ENCODE peak calls at places on chromosomes 3 and 15, in nine cellular contexts. K, J, C, Q, S, I, U, D and B are unnamed samples.

GRCh38 chr3:79019137-79019923 is 748.5 kb downstream of the ROBO1 start:
- DNase-seq in K (peak), J (peak), C (peak), Q (no peak), S (peak), I (peak), U (peak), D (peak), B (peak)

GRCh38 chr15:100663066-100663465 is 60.7 kb downstream of the ASB7 start:
- DNase-seq in K (no peak), J (no peak), C (no peak), Q (no peak), S (peak), I (no peak), U (no peak), D (no peak), B (no peak)

GRCh38 chr15:75228787-75229186 is 27.1 kb downstream of the C15orf39 start:
- DNase-seq in K (no peak), J (no peak), C (no peak), Q (no peak), S (no peak), I (no peak), U (no peak), D (no peak), B (no peak)

GRCh38 chr15:27617013-27617412 is 482.1 kb downstream of the OCA2 start:
- DNase-seq in K (no peak), J (no peak), C (no peak), Q (no peak), S (no peak), I (no peak), U (no peak), D (no peak), B (no peak)

GRCh38 chr15:28931828-28932227 is 46.1 kb downstream of the APBA2 start:
- DNase-seq in K (no peak), J (no peak), C (no peak), Q (no peak), S (no peak), I (no peak), U (no peak), D (no peak), B (no peak)

GRCh38 chr3:48426944-48427629 is 2.8 kb downstream of the PLXNB1 start:
- DNase-seq in K (no peak), J (no peak), C (no peak), Q (no peak), S (peak), I (no peak), U (no peak), D (no peak), B (no peak)

GRCh38 chr3:46461971-46462910 is 2.5 kb downstream of the LTF start:
- DNase-seq in K (no peak), J (no peak), C (no peak), Q (no peak), S (peak), I (peak), U (no peak), D (no peak), B (no peak)

GRCh38 chr3:195271116-195271858 is at the start of gene XXYLT1:
- DNase-seq in K (peak), J (peak), C (peak), Q (peak), S (peak), I (peak), U (peak), D (peak), B (peak)

GRCh38 chr3:170740726-170741591 is 129.0 kb downstream of the RPL22L1 start:
- DNase-seq in K (no peak), J (peak), C (no peak), Q (no peak), S (peak), I (peak), U (peak), D (no peak), B (no peak)

GRCh38 chr15:60343221-60343970 is 54.4 kb downstream of the ANXA2 start:
- DNase-seq in K (no peak), J (no peak), C (no peak), Q (no peak), S (peak), I (peak), U (no peak), D (no peak), B (no peak)

GRCh38 chr15:63513728-63514127 is 9.3 kb downstream of the USP3 start:
- DNase-seq in K (no peak), J (no peak), C (no peak), Q (no peak), S (no peak), I (no peak), U (no peak), D (no peak), B (no peak)

GRCh38 chr15:29452881-29453731 is 183.5 kb upstream of the NSMCE3 start:
- DNase-seq in K (no peak), J (no peak), C (no peak), Q (no peak), S (no peak), I (no peak), U (no peak), D (no peak), B (no peak)

GRCh38 chr3:79844176-79844575 is 76.4 kb upstream of the ROBO1 start:
- DNase-seq in K (no peak), J (no peak), C (no peak), Q (no peak), S (no peak), I (no peak), U (no peak), D (no peak), B (no peak)

GRCh38 chr15:60021589-60022378 is 17.7 kb downstream of the FOXB1 start:
- DNase-seq in K (no peak), J (peak), C (no peak), Q (no peak), S (no peak), I (peak), U (no peak), D (no peak), B (no peak)

GRCh38 chr3:145798691-145799550 is 362.1 kb downstream of the PLOD2 start:
- DNase-seq in K (no peak), J (no peak), C (no peak), Q (no peak), S (no peak), I (no peak), U (no peak), D (no peak), B (no peak)

GRCh38 chr3:76365284-76365683 is 579.9 kb upstream of the ZNF717 start:
- DNase-seq in K (no peak), J (no peak), C (no peak), Q (no peak), S (peak), I (no peak), U (no peak), D (no peak), B (no peak)
- H3K4me3 ChIP-seq in K (no peak), J (no peak), C (no peak), Q (no peak), S (no peak), I (no peak), U (no peak), D (no peak), B (no peak)

GRCh38 chr3:122973893-122974615 is 53.5 kb downstream of the SEMA5B start:
- DNase-seq in K (no peak), J (no peak), C (peak), Q (no peak), S (no peak), I (no peak), U (peak), D (no peak), B (no peak)

GRCh38 chr3:122975924-122976293 is 51.7 kb downstream of the SEMA5B start:
- DNase-seq in K (no peak), J (no peak), C (no peak), Q (no peak), S (no peak), I (no peak), U (no peak), D (peak), B (no peak)

GRCh38 chr3:122975163-122975923 is 52.2 kb downstream of the SEMA5B start:
- DNase-seq in K (no peak), J (peak), C (peak), Q (no peak), S (peak), I (peak), U (peak), D (peak), B (no peak)

GRCh38 chr3:122977645-122978466 is 49.7 kb downstream of the SEMA5B start:
- DNase-seq in K (peak), J (peak), C (peak), Q (no peak), S (peak), I (peak), U (peak), D (no peak), B (no peak)

DNA sequence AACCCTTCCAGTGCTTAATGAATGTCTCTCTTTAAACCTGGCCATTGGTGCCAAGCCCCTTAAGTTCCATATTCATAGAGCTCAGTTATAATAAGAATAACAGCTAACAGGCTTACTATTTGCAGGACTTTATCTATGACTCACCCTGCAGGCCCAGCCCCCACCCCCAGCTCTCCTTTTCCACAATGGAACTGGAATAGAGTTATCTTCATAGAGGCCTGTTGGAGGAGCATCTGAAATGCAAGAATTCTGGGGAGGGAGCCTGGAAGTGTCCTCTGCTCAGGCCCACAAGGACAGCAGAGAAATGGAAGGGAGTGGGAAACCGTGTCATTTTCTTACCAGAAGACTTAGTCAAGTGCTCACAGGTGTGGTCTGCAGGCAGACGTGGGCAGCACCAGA is 52.8 kb downstream of the SEMA5B start:
- DNase-seq in K (no peak), J (peak), C (peak), Q (no peak), S (peak), I (peak), U (peak), D (no peak), B (no peak)
- H3K27ac ChIP-seq in K (no peak), J (peak), C (peak), Q (no peak), S (no peak), I (no peak), U (peak), D (peak), B (no peak)

GRCh38 chr3:63413523-63413922 is 135.4 kb downstream of the SYNPR start:
- DNase-seq in K (no peak), J (no peak), C (no peak), Q (no peak), S (no peak), I (no peak), U (no peak), D (no peak), B (no peak)
- H3K4me3 ChIP-seq in K (no peak), J (no peak), C (no peak), Q (no peak), S (no peak), I (no peak), U (no peak), D (no peak), B (no peak)

GRCh38 chr3:39207361-39208192 is 15.2 kb upstream of the XIRP1 start:
- DNase-seq in K (no peak), J (no peak), C (no peak), Q (no peak), S (no peak), I (no peak), U (no peak), D (no peak), B (no peak)
- H3K27ac ChIP-seq in K (no peak), J (no peak), C (peak), Q (no peak), S (no peak), I (no peak), U (peak), D (no peak), B (no peak)

GRCh38 chr3:87311309-87311708 is 34.9 kb upstream of the POU1F1 start:
- DNase-seq in K (no peak), J (no peak), C (no peak), Q (no peak), S (peak), I (peak), U (no peak), D (no peak), B (no peak)
- H3K4me3 ChIP-seq in K (no peak), J (no peak), C (no peak), Q (no peak), S (no peak), I (no peak), U (no peak), D (no peak), B (no peak)

DNA sequence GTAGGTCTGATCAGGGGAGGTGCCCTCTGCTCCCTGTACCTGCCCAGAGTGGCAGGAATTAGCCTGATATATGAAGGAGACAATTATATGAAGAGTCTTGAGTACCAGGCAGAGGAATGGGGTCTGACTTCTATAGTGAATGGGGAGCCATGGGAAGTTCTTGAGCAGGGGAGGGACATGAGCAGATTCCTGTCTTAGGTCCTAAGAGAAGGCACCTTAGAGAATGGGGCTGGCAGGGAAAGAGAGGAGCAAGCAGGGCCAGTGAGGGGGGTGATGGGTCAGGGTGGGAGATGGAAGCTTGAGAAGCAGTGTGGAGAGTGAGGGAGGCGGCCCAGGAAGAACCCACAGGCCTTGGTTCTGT is 12.4 kb downstream of the CD276 start:
- DNase-seq in K (no peak), J (no peak), C (no peak), Q (no peak), S (no peak), I (no peak), U (no peak), D (no peak), B (no peak)
- H3K27ac ChIP-seq in K (peak), J (no peak), C (no peak), Q (no peak), S (peak), I (peak), U (peak), D (peak), B (peak)